ENCODE peak calls at places on chromosomes 6 and 20, in four cellular contexts. I, N, R and P are unnamed samples.

GRCh38 chr6:45148278-45148677 is 179.9 kb upstream of the RUNX2 start:
- DNase-seq in I (no peak), N (no peak), R (no peak), P (no peak)

GRCh38 chr6:168404560-168404959 is 36.4 kb upstream of the SMOC2 start:
- DNase-seq in I (no peak), N (no peak), R (no peak), P (no peak)

GRCh38 chr6:16332175-16332542 is 93.8 kb downstream of the GMPR start:
- DNase-seq in I (no peak), N (no peak), R (peak), P (peak)

GRCh38 chr6:24385536-24386269 is 17.0 kb upstream of the MRS2 start:
- DNase-seq in I (no peak), N (no peak), R (peak), P (no peak)

GRCh38 chr20:25316506-25317190 is 68.8 kb downstream of the PYGB start:
- DNase-seq in I (no peak), N (no peak), R (no peak), P (no peak)

GRCh38 chr6:109453594-109454482 is 1.7 kb downstream of the MICAL1 start:
- DNase-seq in I (no peak), N (no peak), R (no peak), P (peak)

GRCh38 chr20:36645998-36646397 is at the start of gene SLA2:
- DNase-seq in I (no peak), N (no peak), R (no peak), P (no peak)

GRCh38 chr20:45426621-45427020 is 10.7 kb downstream of the PIGT start:
- DNase-seq in I (no peak), N (no peak), R (no peak), P (no peak)

GRCh38 chr20:20561841-20562240 is 150.6 kb downstream of the RALGAPA2 start:
- DNase-seq in I (no peak), N (no peak), R (no peak), P (no peak)

GRCh38 chr20:41996951-41997350 is 378.8 kb upstream of the CHD6 start:
- DNase-seq in I (no peak), N (no peak), R (no peak), P (no peak)

GRCh38 chr20:60063739-60064138 is 105.5 kb downstream of the CDH26 start:
- DNase-seq in I (no peak), N (no peak), R (no peak), P (no peak)

GRCh38 chr6:88665131-88665530 is 298.3 kb downstream of the RNGTT start:
- DNase-seq in I (no peak), N (no peak), R (no peak), P (no peak)

GRCh38 chr6:41072836-41073202 is at the start of gene NFYA:
- DNase-seq in I (no peak), N (no peak), R (no peak), P (peak)

GRCh38 chr6:169510871-169511270 is 191.0 kb downstream of the WDR27 start:
- DNase-seq in I (no peak), N (no peak), R (no peak), P (no peak)

GRCh38 chr6:128731249-128732165 is 151.4 kb upstream of the LAMA2 start:
- DNase-seq in I (peak), N (peak), R (peak), P (peak)

GRCh38 chr20:11553603-11554002 is 364.1 kb upstream of the BTBD3 start:
- DNase-seq in I (no peak), N (no peak), R (peak), P (no peak)

GRCh38 chr20:37994512-37994911 is 38.7 kb downstream of the TTI1 start:
- DNase-seq in I (no peak), N (no peak), R (peak), P (no peak)

GRCh38 chr6:75143186-75143585 is 62.7 kb downstream of the COL12A1 start:
- DNase-seq in I (no peak), N (no peak), R (no peak), P (no peak)

GRCh38 chr6:73409395-73409794 is 14.8 kb downstream of the DDX43 start:
- DNase-seq in I (no peak), N (no peak), R (peak), P (no peak)

GRCh38 chr6:1606533-1607235 is 3.0 kb upstream of the FOXC1 start:
- DNase-seq in I (no peak), N (no peak), R (no peak), P (peak)

GRCh38 chr20:52102126-52102525 is 89.5 kb downstream of the ZFP64 start:
- DNase-seq in I (no peak), N (no peak), R (no peak), P (no peak)

GRCh38 chr20:61582196-61582923 is 330.3 kb downstream of the CDH4 start:
- DNase-seq in I (no peak), N (no peak), R (no peak), P (no peak)

GRCh38 chr6:77430506-77430905 is 32.8 kb downstream of the HTR1B start:
- DNase-seq in I (no peak), N (no peak), R (no peak), P (no peak)

GRCh38 chr6:30615958-30616810 is 859 bp downstream of the PPP1R10 start:
- DNase-seq in I (no peak), N (no peak), R (peak), P (no peak)

GRCh38 chr6:38567436-38567835 is 72.3 kb downstream of the BTBD9 start:
- DNase-seq in I (peak), N (no peak), R (no peak), P (peak)

GRCh38 chr20:3889489-3890409 is 562 bp downstream of the PANK2 start:
- DNase-seq in I (no peak), N (no peak), R (peak), P (peak)

GRCh38 chr6:115539531-115539930 is 521.2 kb downstream of the FRK start:
- DNase-seq in I (no peak), N (no peak), R (no peak), P (peak)

GRCh38 chr6:167116838-167117228 is 6.1 kb upstream of the CCR6 start:
- DNase-seq in I (no peak), N (no peak), R (no peak), P (no peak)

GRCh38 chr6:23307516-23307915 is 738.1 kb downstream of the HDGFL1 start:
- DNase-seq in I (no peak), N (no peak), R (no peak), P (no peak)

GRCh38 chr20:1741309-1742048 is 83.9 kb upstream of the SIRPG start:
- DNase-seq in I (no peak), N (no peak), R (no peak), P (no peak)

GRCh38 chr6:13462380-13463326 is 24.7 kb downstream of the GFOD1 start:
- DNase-seq in I (no peak), N (no peak), R (no peak), P (no peak)

GRCh38 chr6:139112146-139112545 is 22.7 kb upstream of the HECA start:
- DNase-seq in I (no peak), N (no peak), R (no peak), P (no peak)

GRCh38 chr6:139117734-139118133 is 17.1 kb upstream of the HECA start:
- DNase-seq in I (no peak), N (no peak), R (no peak), P (no peak)

GRCh38 chr6:139112561-139112960 is 22.3 kb upstream of the HECA start:
- DNase-seq in I (no peak), N (no peak), R (no peak), P (no peak)

GRCh38 chr6:139115980-139116758 is 18.7 kb upstream of the HECA start:
- DNase-seq in I (no peak), N (no peak), R (no peak), P (no peak)

GRCh38 chr6:139114741-139115140 is 20.1 kb upstream of the HECA start:
- DNase-seq in I (no peak), N (no peak), R (no peak), P (no peak)
- TF ChIP-seq SIN3A in I (no peak), N (no peak), R (no peak), P (no peak)

DNA sequence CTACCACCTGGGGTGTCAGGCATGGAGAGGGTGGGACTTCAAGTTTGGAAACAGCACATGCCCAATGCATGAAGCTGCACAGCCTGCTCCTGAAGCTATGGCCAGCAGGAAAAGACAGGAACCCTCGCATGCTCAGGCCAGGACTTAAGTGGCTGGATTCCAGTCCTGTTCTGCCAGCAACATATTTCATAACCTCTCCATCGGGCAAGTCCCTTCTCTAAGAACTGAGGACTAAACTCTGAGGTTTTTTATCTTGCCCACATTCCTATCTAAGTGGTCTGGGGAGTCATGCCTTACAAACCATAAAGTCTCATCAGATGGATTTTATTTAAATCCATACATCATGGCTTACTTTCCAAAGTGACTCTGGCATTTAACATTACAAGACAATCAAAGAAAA is 27.5 kb upstream of the AGPAT4 start:
- DNase-seq in I (no peak), N (no peak), R (no peak), P (no peak)
- TF ChIP-seq SIN3A in I (no peak), N (no peak), R (no peak), P (no peak)

DNA sequence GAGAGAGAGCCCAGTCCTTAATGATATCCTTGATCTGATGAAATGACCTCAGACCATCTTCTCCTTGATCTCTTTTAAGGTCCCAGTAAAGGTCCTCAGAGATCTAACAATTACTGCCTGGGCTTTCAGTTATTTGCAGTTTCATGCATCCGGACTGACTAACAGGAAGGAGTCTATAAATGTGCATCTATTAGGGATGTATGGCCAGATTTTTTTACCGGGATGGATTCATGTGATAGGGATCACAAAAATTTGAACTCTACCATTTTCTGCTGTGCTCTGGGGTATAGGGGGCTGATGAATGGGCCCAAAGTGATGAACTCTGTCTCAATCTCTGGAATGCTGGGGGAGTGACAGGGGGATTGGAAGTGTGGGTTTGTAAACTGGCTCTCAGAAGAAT is 36.2 kb upstream of the SCUBE3 start:
- DNase-seq in I (no peak), N (no peak), R (no peak), P (no peak)
- TF ChIP-seq SIN3A in I (no peak), N (no peak), R (no peak), P (no peak)

GRCh38 chr6:149906405-149906804 is 8.5 kb upstream of the RAET1E start:
- DNase-seq in I (no peak), N (no peak), R (no peak), P (no peak)

GRCh38 chr6:149905371-149905910 is 7.5 kb upstream of the RAET1E start:
- DNase-seq in I (no peak), N (no peak), R (no peak), P (no peak)

GRCh38 chr6:149904661-149905370 is 6.9 kb upstream of the RAET1E start:
- DNase-seq in I (no peak), N (no peak), R (no peak), P (no peak)

GRCh38 chr6:149905911-149906371 is 8.0 kb upstream of the RAET1E start:
- DNase-seq in I (no peak), N (no peak), R (no peak), P (no peak)

GRCh38 chr6:149903938-149904611 is 6.2 kb upstream of the RAET1E start:
- DNase-seq in I (no peak), N (no peak), R (no peak), P (no peak)
- TF ChIP-seq SIN3A in I (no peak), N (no peak), R (no peak), P (no peak)

DNA sequence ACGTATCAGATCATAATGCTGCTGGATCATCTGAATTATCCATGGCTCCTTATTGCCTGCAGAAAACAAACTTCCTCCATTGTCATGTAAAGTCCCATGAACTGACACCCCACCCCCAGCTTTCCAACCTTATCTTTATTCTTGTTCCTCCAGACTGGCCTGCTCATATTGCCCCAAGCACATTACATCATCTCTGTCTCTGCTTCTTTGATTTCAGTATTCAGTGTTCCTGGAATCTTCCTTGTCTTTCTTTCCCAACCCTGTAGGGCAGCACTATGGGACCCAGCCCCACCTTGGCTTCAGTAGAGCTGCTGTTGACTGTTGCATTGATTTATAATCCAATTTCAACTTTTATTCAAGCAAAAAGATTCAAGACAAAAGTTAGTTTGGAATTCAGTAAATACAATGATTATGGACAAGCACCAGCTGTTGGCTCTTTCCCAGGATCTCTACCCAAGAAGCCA is 187.5 kb upstream of the ECI2 start:
- DNase-seq in I (no peak), N (no peak), R (no peak), P (no peak)
- TF ChIP-seq SIN3A in I (no peak), N (no peak), R (no peak), P (no peak)

GRCh38 chr6:87100216-87100615 is 5.3 kb upstream of the CGA start:
- DNase-seq in I (no peak), N (no peak), R (no peak), P (no peak)
- TF ChIP-seq SIN3A in I (no peak), N (no peak), R (no peak), P (no peak)